ENCODE peak calls at places on chromosomes 12 and 14, in nine cellular contexts. X is heart left ventricle; L is sigmoid colon; Z is CD4-positive, alpha-beta T cell; A is effector memory CD4-positive, alpha-beta T cell; W is lung; P is PC-3; N is heart right ventricle; U is psoas muscle. Q is an unnamed sample.

GRCh38 chr12:39003541-39004160 is 98.3 kb upstream of the CPNE8 start:
- DNase-seq in W (no peak), U (no peak), A (no peak), P (peak; percentile 17), N (no peak), Z (no peak), X (no peak), L (no peak), Q (no peak)

GRCh38 chr12:78208106-78208505 is 377.4 kb downstream of the NAV3 start:
- DNase-seq in Z (no peak), X (no peak), U (no peak), L (no peak), A (no peak), N (no peak), W (no peak), P (peak; percentile 42), Q (no peak)

GRCh38 chr14:85471156-85471555 is 58.8 kb upstream of the FLRT2 start:
- DNase-seq in Z (no peak), X (no peak), L (no peak), P (no peak), U (no peak), A (no peak), W (no peak), N (no peak), Q (no peak)

GRCh38 chr14:38971258-38971921 is 131.6 kb downstream of the SEC23A start:
- DNase-seq in L (no peak), N (no peak), Z (no peak), A (no peak), X (no peak), W (no peak), U (no peak), P (no peak), Q (no peak)

GRCh38 chr14:101593411-101594181 is 32.3 kb downstream of the DIO3 start:
- DNase-seq in Z (no peak), X (no peak), U (no peak), L (no peak), A (no peak), P (no peak), W (no peak), N (no peak), Q (no peak)

GRCh38 chr12:110556705-110557104 is 26.4 kb downstream of the PPTC7 start:
- DNase-seq in N (no peak), A (no peak), L (no peak), Z (no peak), W (no peak), X (no peak), P (no peak), U (no peak), Q (no peak)

GRCh38 chr12:117120787-117121186 is 21.6 kb upstream of the TESC start:
- DNase-seq in X (no peak), P (no peak), U (no peak), L (no peak), A (no peak), N (no peak), W (no peak), Z (no peak), Q (no peak)

GRCh38 chr14:89990623-89991275 is 35.0 kb downstream of the TDP1 start:
- DNase-seq in P (no peak), X (no peak), U (no peak), Z (no peak), W (no peak), N (no peak), L (no peak), A (no peak), Q (no peak)

GRCh38 chr14:95240859-95241813 is 78.6 kb downstream of the CLMN start:
- DNase-seq in L (no peak), W (no peak), A (no peak), X (no peak), Z (no peak), P (no peak), U (no peak), N (no peak), Q (no peak)

GRCh38 chr12:110245278-110245868 is 35.7 kb upstream of the ATP2A2 start:
- DNase-seq in L (no peak), N (peak; percentile 67), U (no peak), A (peak; percentile 5), P (peak; percentile 69), X (no peak), Z (peak; percentile 16), W (no peak), Q (no peak)

GRCh38 chr14:93007225-93007997 is 84.5 kb downstream of the CHGA start:
- DNase-seq in Z (no peak), N (no peak), U (peak; percentile 65), X (peak; percentile 58), P (peak; percentile 80), A (no peak), W (peak; percentile 45), L (peak; percentile 86), Q (no peak)

GRCh38 chr14:52076334-52076733 is 7.5 kb upstream of the NID2 start:
- DNase-seq in Z (no peak), L (no peak), N (peak; percentile 21), W (no peak), U (peak; percentile 14), A (no peak), X (no peak), P (peak; percentile 93), Q (no peak)

GRCh38 chr14:52279405-52279804 is 11.9 kb downstream of the PTGDR start:
- DNase-seq in W (no peak), U (no peak), Z (no peak), P (peak; percentile 77), L (no peak), X (peak; percentile 20), N (no peak), A (no peak), Q (no peak)

GRCh38 chr12:124185970-124186686 is 108.8 kb upstream of the RFLNA start:
- DNase-seq in W (no peak), A (no peak), X (no peak), U (no peak), Z (no peak), N (no peak), L (no peak), P (no peak), Q (no peak)

GRCh38 chr14:52124791-52125661 is 56.2 kb upstream of the NID2 start:
- DNase-seq in X (peak; percentile 36), P (peak; percentile 50), U (no peak), L (no peak), A (no peak), W (no peak), Z (no peak), N (no peak), Q (no peak)

DNA sequence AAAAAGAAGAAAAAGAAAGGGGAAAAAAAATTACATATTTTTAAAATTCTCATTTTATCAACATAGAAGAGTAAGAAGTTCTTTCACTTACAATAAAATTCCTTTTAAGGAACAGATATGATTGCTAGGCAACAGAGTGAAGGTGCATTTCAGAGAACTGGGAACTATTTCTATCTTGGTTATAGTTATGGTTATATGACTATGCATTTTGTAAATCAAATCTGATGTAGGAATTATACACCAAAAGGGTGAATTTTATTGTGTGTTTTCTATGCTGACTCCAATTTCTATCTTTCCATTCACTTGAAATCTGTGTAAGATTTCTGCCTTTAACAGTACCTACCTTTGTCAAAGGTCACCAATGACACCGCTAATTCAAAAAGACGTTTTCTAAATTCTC is 50.1 kb downstream of the HNRNPC start:
- DNase-seq in N (no peak), A (no peak), Z (no peak), X (no peak), W (no peak), U (no peak), L (no peak), P (no peak), Q (no peak)
- H3K27ac ChIP-seq in N (no peak overlapping the region), A (no peak overlapping the region), Z (no peak overlapping the region), X (no peak overlapping the region), W (no peak overlapping the region), U (peak overlapping the region; percentile 69), L (no peak overlapping the region), P (no peak overlapping the region), Q (no peak overlapping the region)

DNA sequence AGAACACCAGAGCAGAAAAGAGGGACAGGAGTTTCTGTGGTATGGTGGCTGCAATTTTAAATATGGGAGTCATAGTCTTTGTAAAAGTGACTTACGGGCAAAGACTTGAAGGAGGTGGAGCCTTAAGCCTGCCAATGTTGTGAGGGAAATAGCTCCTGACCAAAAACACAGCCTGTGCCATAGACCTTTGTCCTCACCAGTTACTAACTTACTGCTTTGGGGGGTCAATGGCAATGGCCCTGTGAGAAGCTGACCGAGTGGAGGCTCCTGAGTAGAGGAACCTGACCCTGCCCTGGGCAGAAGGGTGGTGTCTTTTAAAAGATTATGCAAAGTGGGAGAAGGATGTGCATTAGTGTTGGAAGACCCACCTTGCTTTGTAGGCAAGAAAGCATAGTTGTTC is 3.8 kb downstream of the MTHFD1 start:
- DNase-seq in Z (no peak), A (no peak), W (no peak), U (no peak), X (no peak), P (no peak), L (peak; percentile 29), N (no peak), Q (no peak)
- H3K27ac ChIP-seq in Z (no peak overlapping the region), A (no peak overlapping the region), W (no peak overlapping the region), U (no peak overlapping the region), X (no peak overlapping the region), P (no peak overlapping the region), L (no peak overlapping the region), N (no peak overlapping the region), Q (no peak overlapping the region)

GRCh38 chr12:113260636-113261300 is 39.5 kb downstream of the TPCN1 start:
- DNase-seq in Z (no peak), A (no peak), X (no peak), P (no peak), L (no peak), U (no peak), N (no peak), W (no peak), Q (no peak)

GRCh38 chr12:113266106-113266895 is 45.0 kb downstream of the TPCN1 start:
- DNase-seq in P (no peak), U (no peak), W (no peak), X (no peak), A (no peak), N (no peak), Z (no peak), L (peak; percentile 60), Q (no peak)

GRCh38 chr12:113261847-113262470 is 40.7 kb downstream of the TPCN1 start:
- DNase-seq in W (no peak), Z (no peak), A (no peak), N (no peak), X (no peak), L (no peak), P (no peak), U (no peak), Q (no peak)

GRCh38 chr12:113262710-113263109 is 41.4 kb downstream of the TPCN1 start:
- DNase-seq in P (no peak), U (no peak), A (no peak), Z (no peak), L (peak; percentile 40), W (no peak), N (no peak), X (no peak), Q (no peak)

GRCh38 chr12:113263431-113263963 is 42.2 kb downstream of the TPCN1 start:
- DNase-seq in A (no peak), L (peak; percentile 46), Z (no peak), U (no peak), N (no peak), W (no peak), P (no peak), X (no peak), Q (no peak)
- H3K27ac ChIP-seq in A (no peak overlapping the region), L (peak overlapping the region; percentile 4), Z (no peak overlapping the region), U (peak overlapping the region; percentile 49), N (no peak overlapping the region), W (no peak overlapping the region), P (peak overlapping the region; percentile 42), X (peak overlapping the region; percentile 6), Q (no peak overlapping the region)

DNA sequence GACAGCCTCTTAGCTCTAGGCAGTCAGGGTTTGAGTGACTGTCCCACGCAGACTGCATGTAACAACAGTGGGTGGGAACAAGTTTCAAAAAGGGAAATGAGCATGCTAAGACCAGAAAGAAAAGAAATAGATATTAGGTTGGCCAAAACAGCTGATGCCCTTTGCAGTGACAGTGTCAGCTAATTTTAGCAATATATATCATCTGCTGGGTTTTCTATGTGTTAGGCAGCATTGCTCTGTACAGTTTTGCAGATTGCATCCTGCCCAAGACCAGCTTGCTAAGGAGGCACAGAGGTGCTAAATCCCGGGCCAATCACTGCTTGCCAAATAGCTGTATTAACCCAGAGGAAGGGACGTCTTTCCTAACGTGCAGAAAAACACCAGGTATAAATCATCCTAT is 541.9 kb upstream of the TBX3 start:
- DNase-seq in N (no peak), P (no peak), U (no peak), L (no peak), W (no peak), A (no peak), X (no peak), Z (no peak), Q (no peak)
- H3K27ac ChIP-seq in N (no peak overlapping the region), P (no peak overlapping the region), U (peak overlapping the region; percentile 88), L (no peak overlapping the region), W (no peak overlapping the region), A (no peak overlapping the region), X (no peak overlapping the region), Z (no peak overlapping the region), Q (no peak overlapping the region)